ENCODE peak calls at places on chromosomes 12 and 14, in six cellular contexts. One of them, this sample, is unnamed.

GRCh38 chr12:18400186-18400585 is 138.9 kb downstream of the PIK3C2G start:
- DNase-seq in CD14-positive monocyte: no peak
- DNase-seq in activated CD4-positive, alpha-beta T cell treated with anti-CD3 and anti-CD28 coated beads for 48 hours: no peak
- DNase-seq in PC-3: no peak
- DNase-seq in NCI-H446: no peak
- DNase-seq in HT1080: no peak
- DNase-seq in this sample: peak; percentile 74

GRCh38 chr14:78136695-78137094 is 33.5 kb upstream of the NRXN3 start:
- DNase-seq in HT1080: no peak
- DNase-seq in activated CD4-positive, alpha-beta T cell treated with anti-CD3 and anti-CD28 coated beads for 48 hours: no peak
- DNase-seq in NCI-H446: no peak
- DNase-seq in CD14-positive monocyte: no peak
- DNase-seq in PC-3: no peak
- DNase-seq in this sample: no peak

GRCh38 chr12:31017535-31017934 is 56.1 kb upstream of the DDX11 start:
- DNase-seq in HT1080: no peak
- DNase-seq in CD14-positive monocyte: no peak
- DNase-seq in NCI-H446: no peak
- DNase-seq in PC-3: no peak
- DNase-seq in activated CD4-positive, alpha-beta T cell treated with anti-CD3 and anti-CD28 coated beads for 48 hours: no peak
- DNase-seq in this sample: no peak

GRCh38 chr14:44417809-44418208 is 89.3 kb downstream of the FSCB start:
- DNase-seq in CD14-positive monocyte: no peak
- DNase-seq in activated CD4-positive, alpha-beta T cell treated with anti-CD3 and anti-CD28 coated beads for 48 hours: no peak
- DNase-seq in HT1080: no peak
- DNase-seq in NCI-H446: no peak
- DNase-seq in PC-3: no peak
- DNase-seq in this sample: no peak

GRCh38 chr12:14775652-14776020 is 27.6 kb downstream of the WBP11 start:
- DNase-seq in activated CD4-positive, alpha-beta T cell treated with anti-CD3 and anti-CD28 coated beads for 48 hours: no peak
- DNase-seq in HT1080: no peak
- DNase-seq in PC-3: no peak
- DNase-seq in NCI-H446: no peak
- DNase-seq in CD14-positive monocyte: no peak
- DNase-seq in this sample: no peak

GRCh38 chr12:3247596-3248270 is 170.6 kb downstream of the TSPAN9 start:
- DNase-seq in activated CD4-positive, alpha-beta T cell treated with anti-CD3 and anti-CD28 coated beads for 48 hours: no peak
- DNase-seq in CD14-positive monocyte: no peak
- DNase-seq in HT1080: no peak
- DNase-seq in NCI-H446: no peak
- DNase-seq in PC-3: no peak
- DNase-seq in this sample: no peak

GRCh38 chr12:124259168-124260066 is 35.5 kb upstream of the RFLNA start:
- DNase-seq in HT1080: no peak
- DNase-seq in activated CD4-positive, alpha-beta T cell treated with anti-CD3 and anti-CD28 coated beads for 48 hours: no peak
- DNase-seq in PC-3: no peak
- DNase-seq in CD14-positive monocyte: no peak
- DNase-seq in NCI-H446: no peak
- DNase-seq in this sample: no peak

GRCh38 chr12:50132505-50133135 is 20.6 kb downstream of the COX14 start:
- DNase-seq in PC-3: peak; percentile 69
- DNase-seq in NCI-H446: peak; percentile 51
- DNase-seq in activated CD4-positive, alpha-beta T cell treated with anti-CD3 and anti-CD28 coated beads for 48 hours: no peak
- DNase-seq in CD14-positive monocyte: no peak
- DNase-seq in HT1080: peak; percentile 43
- DNase-seq in this sample: peak; percentile 19

GRCh38 chr14:92665699-92666110 is 82.7 kb downstream of the LGMN start:
- DNase-seq in HT1080: no peak
- DNase-seq in activated CD4-positive, alpha-beta T cell treated with anti-CD3 and anti-CD28 coated beads for 48 hours: no peak
- DNase-seq in CD14-positive monocyte: peak; percentile 66
- DNase-seq in PC-3: no peak
- DNase-seq in NCI-H446: no peak
- DNase-seq in this sample: no peak

GRCh38 chr12:93106910-93107309 is 177.8 kb upstream of the EEA1 start:
- DNase-seq in NCI-H446: no peak
- DNase-seq in activated CD4-positive, alpha-beta T cell treated with anti-CD3 and anti-CD28 coated beads for 48 hours: peak; percentile 11
- DNase-seq in CD14-positive monocyte: no peak
- DNase-seq in PC-3: no peak
- DNase-seq in HT1080: no peak
- DNase-seq in this sample: no peak

GRCh38 chr14:95157195-95157986 is at the start of gene DICER1:
- DNase-seq in NCI-H446: peak; percentile 95
- DNase-seq in HT1080: peak; percentile 88
- DNase-seq in PC-3: peak; percentile 96
- DNase-seq in CD14-positive monocyte: peak; percentile 93
- DNase-seq in activated CD4-positive, alpha-beta T cell treated with anti-CD3 and anti-CD28 coated beads for 48 hours: peak; percentile 97
- DNase-seq in this sample: peak; percentile 79

GRCh38 chr12:26723379-26724308 is 109.3 kb downstream of the ITPR2 start:
- DNase-seq in activated CD4-positive, alpha-beta T cell treated with anti-CD3 and anti-CD28 coated beads for 48 hours: no peak
- DNase-seq in PC-3: peak; percentile 58
- DNase-seq in CD14-positive monocyte: no peak
- DNase-seq in HT1080: no peak
- DNase-seq in NCI-H446: no peak
- DNase-seq in this sample: peak; percentile 70

GRCh38 chr14:104303705-104304425 is 165.5 kb downstream of the KIF26A start:
- DNase-seq in HT1080: no peak
- DNase-seq in PC-3: no peak
- DNase-seq in CD14-positive monocyte: peak; percentile 41
- DNase-seq in activated CD4-positive, alpha-beta T cell treated with anti-CD3 and anti-CD28 coated beads for 48 hours: no peak
- DNase-seq in NCI-H446: no peak
- DNase-seq in this sample: no peak

GRCh38 chr14:73467800-73468199 is 9.5 kb upstream of the NUMB start:
- DNase-seq in NCI-H446: no peak
- DNase-seq in HT1080: no peak
- DNase-seq in activated CD4-positive, alpha-beta T cell treated with anti-CD3 and anti-CD28 coated beads for 48 hours: peak; percentile 67
- DNase-seq in PC-3: no peak
- DNase-seq in CD14-positive monocyte: no peak
- DNase-seq in this sample: no peak

GRCh38 chr12:107983871-107984480 is 145.1 kb upstream of the WSCD2 start:
- DNase-seq in PC-3: peak; percentile 45
- DNase-seq in activated CD4-positive, alpha-beta T cell treated with anti-CD3 and anti-CD28 coated beads for 48 hours: no peak
- DNase-seq in CD14-positive monocyte: no peak
- DNase-seq in NCI-H446: peak; percentile 82
- DNase-seq in HT1080: peak; percentile 8
- DNase-seq in this sample: no peak

GRCh38 chr12:69304284-69304683 is 43.9 kb upstream of the LYZ start:
- DNase-seq in NCI-H446: no peak
- DNase-seq in CD14-positive monocyte: no peak
- DNase-seq in activated CD4-positive, alpha-beta T cell treated with anti-CD3 and anti-CD28 coated beads for 48 hours: no peak
- DNase-seq in HT1080: no peak
- DNase-seq in PC-3: no peak
- DNase-seq in this sample: no peak

GRCh38 chr14:28756896-28757570 is 9.6 kb upstream of the FOXG1 start:
- DNase-seq in activated CD4-positive, alpha-beta T cell treated with anti-CD3 and anti-CD28 coated beads for 48 hours: no peak
- DNase-seq in CD14-positive monocyte: no peak
- DNase-seq in HT1080: no peak
- DNase-seq in PC-3: peak; percentile 63
- DNase-seq in NCI-H446: peak; percentile 88
- DNase-seq in this sample: peak; percentile 52

GRCh38 chr12:27359578-27360340 is 27.1 kb downstream of the BMAL2 start:
- DNase-seq in CD14-positive monocyte: no peak
- DNase-seq in HT1080: no peak
- DNase-seq in NCI-H446: no peak
- DNase-seq in PC-3: peak; percentile 35
- DNase-seq in activated CD4-positive, alpha-beta T cell treated with anti-CD3 and anti-CD28 coated beads for 48 hours: no peak
- DNase-seq in this sample: no peak

GRCh38 chr14:75794615-75795038 is 133.6 kb downstream of the TTLL5 start:
- DNase-seq in activated CD4-positive, alpha-beta T cell treated with anti-CD3 and anti-CD28 coated beads for 48 hours: no peak
- DNase-seq in CD14-positive monocyte: no peak
- DNase-seq in PC-3: peak; percentile 57
- DNase-seq in HT1080: peak; percentile 60
- DNase-seq in NCI-H446: peak; percentile 4
- DNase-seq in this sample: peak; percentile 46

GRCh38 chr12:3713483-3713882 is 39.4 kb downstream of the CRACR2A start:
- DNase-seq in CD14-positive monocyte: no peak
- DNase-seq in HT1080: no peak
- DNase-seq in NCI-H446: no peak
- DNase-seq in activated CD4-positive, alpha-beta T cell treated with anti-CD3 and anti-CD28 coated beads for 48 hours: no peak
- DNase-seq in PC-3: no peak
- DNase-seq in this sample: no peak

GRCh38 chr12:93790472-93791152 is 113.4 kb downstream of the CRADD start:
- DNase-seq in HT1080: peak; percentile 93
- DNase-seq in PC-3: peak; percentile 84
- DNase-seq in NCI-H446: no peak
- DNase-seq in activated CD4-positive, alpha-beta T cell treated with anti-CD3 and anti-CD28 coated beads for 48 hours: peak; percentile 24
- DNase-seq in CD14-positive monocyte: no peak
- DNase-seq in this sample: no peak

GRCh38 chr12:58314610-58315009 is 373.2 kb downstream of the ATP23 start:
- DNase-seq in HT1080: no peak
- DNase-seq in activated CD4-positive, alpha-beta T cell treated with anti-CD3 and anti-CD28 coated beads for 48 hours: no peak
- DNase-seq in CD14-positive monocyte: no peak
- DNase-seq in PC-3: no peak
- DNase-seq in NCI-H446: no peak
- DNase-seq in this sample: no peak

GRCh38 chr14:87745507-87746118 is 247.4 kb downstream of the GALC start:
- DNase-seq in PC-3: peak; percentile 39
- DNase-seq in HT1080: peak; percentile 54
- DNase-seq in NCI-H446: peak; percentile 13
- DNase-seq in CD14-positive monocyte: no peak
- DNase-seq in activated CD4-positive, alpha-beta T cell treated with anti-CD3 and anti-CD28 coated beads for 48 hours: peak; percentile 25
- DNase-seq in this sample: peak; percentile 2

GRCh38 chr14:93734086-93734822 is 54.0 kb downstream of the PRIMA1 start:
- DNase-seq in CD14-positive monocyte: no peak
- DNase-seq in HT1080: no peak
- DNase-seq in NCI-H446: no peak
- DNase-seq in PC-3: no peak
- DNase-seq in activated CD4-positive, alpha-beta T cell treated with anti-CD3 and anti-CD28 coated beads for 48 hours: peak; percentile 18
- DNase-seq in this sample: no peak

GRCh38 chr14:22838631-22839041 is 2.3 kb downstream of the MMP14 start:
- DNase-seq in activated CD4-positive, alpha-beta T cell treated with anti-CD3 and anti-CD28 coated beads for 48 hours: no peak
- DNase-seq in PC-3: no peak
- DNase-seq in HT1080: peak; percentile 76
- DNase-seq in NCI-H446: no peak
- DNase-seq in CD14-positive monocyte: no peak
- DNase-seq in this sample: no peak

GRCh38 chr12:114305446-114305845 is 100.5 kb downstream of the TBX5 start:
- DNase-seq in HT1080: no peak
- DNase-seq in activated CD4-positive, alpha-beta T cell treated with anti-CD3 and anti-CD28 coated beads for 48 hours: no peak
- DNase-seq in PC-3: no peak
- DNase-seq in CD14-positive monocyte: no peak
- DNase-seq in NCI-H446: no peak
- DNase-seq in this sample: no peak

GRCh38 chr12:9002335-9002734 is 13.0 kb downstream of the KLRG1 start:
- DNase-seq in PC-3: no peak
- DNase-seq in activated CD4-positive, alpha-beta T cell treated with anti-CD3 and anti-CD28 coated beads for 48 hours: no peak
- DNase-seq in CD14-positive monocyte: no peak
- DNase-seq in HT1080: no peak
- DNase-seq in NCI-H446: no peak
- DNase-seq in this sample: no peak

GRCh38 chr14:70189678-70190077 is 927 bp upstream of the SLC8A3 start:
- DNase-seq in NCI-H446: no peak
- DNase-seq in PC-3: no peak
- DNase-seq in CD14-positive monocyte: no peak
- DNase-seq in activated CD4-positive, alpha-beta T cell treated with anti-CD3 and anti-CD28 coated beads for 48 hours: no peak
- DNase-seq in HT1080: no peak
- DNase-seq in this sample: no peak

GRCh38 chr14:29354446-29354845 is 573.2 kb downstream of the PRKD1 start:
- DNase-seq in NCI-H446: peak; percentile 61
- DNase-seq in activated CD4-positive, alpha-beta T cell treated with anti-CD3 and anti-CD28 coated beads for 48 hours: no peak
- DNase-seq in PC-3: no peak
- DNase-seq in HT1080: no peak
- DNase-seq in CD14-positive monocyte: no peak
- DNase-seq in this sample: no peak

GRCh38 chr12:2541805-2542204 is 253.0 kb upstream of the FKBP4 start:
- DNase-seq in activated CD4-positive, alpha-beta T cell treated with anti-CD3 and anti-CD28 coated beads for 48 hours: no peak
- DNase-seq in HT1080: peak; percentile 31
- DNase-seq in NCI-H446: no peak
- DNase-seq in PC-3: no peak
- DNase-seq in CD14-positive monocyte: no peak
- DNase-seq in this sample: no peak

GRCh38 chr12:13941258-13942249 is 39.8 kb downstream of the GRIN2B start:
- DNase-seq in activated CD4-positive, alpha-beta T cell treated with anti-CD3 and anti-CD28 coated beads for 48 hours: peak; percentile 31
- DNase-seq in HT1080: peak; percentile 64
- DNase-seq in NCI-H446: peak; percentile 75
- DNase-seq in PC-3: peak; percentile 72
- DNase-seq in CD14-positive monocyte: no peak
- DNase-seq in this sample: peak; percentile 11

This sample was measured in astrocyte of the cerebellum.